ENCODE peak calls at places on chromosomes 12 and 14, in six cellular contexts. S, I, X, H, K and J are unnamed samples.
A peak's percentile ranks its signal among the peaks of the same experiment; 100 is the strongest.

GRCh38 chr14:90663680-90664079 is 152.6 kb downstream of the TTC7B start:
- DNase-seq in S (no peak), I (no peak), K (no peak), H (no peak), X (no peak), J (no peak)

GRCh38 chr12:26334621-26335124 is 139.3 kb downstream of the SSPN start:
- DNase-seq in S (no peak), I (no peak), X (no peak), K (no peak), H (no peak), J (peak; percentile 30)

GRCh38 chr14:55724736-55725135 is 144.7 kb downstream of the KTN1 start:
- DNase-seq in H (no peak), I (no peak), K (no peak), S (no peak), X (no peak), J (no peak)

GRCh38 chr14:79587194-79587593 is 624.1 kb downstream of the DIO2 start:
- DNase-seq in X (no peak), H (no peak), K (no peak), S (no peak), I (peak; percentile 50), J (no peak)

GRCh38 chr14:61388173-61388975 is 67.0 kb downstream of the PRKCH start:
- DNase-seq in K (peak; percentile 86), S (no peak), H (no peak), I (peak; percentile 69), X (no peak), J (no peak)

GRCh38 chr14:23660290-23661226 is 24.4 kb downstream of the DHRS2 start:
- DNase-seq in S (no peak), I (no peak), H (no peak), K (no peak), X (no peak), J (no peak)

GRCh38 chr14:90814806-90815566 is 1.2 kb downstream of the TTC7B start:
- DNase-seq in K (no peak), X (no peak), I (no peak), S (no peak), H (no peak), J (no peak)

GRCh38 chr14:77622562-77622961 is 6.1 kb upstream of the SPTLC2 start:
- DNase-seq in X (no peak), H (no peak), S (no peak), I (no peak), K (no peak), J (no peak)

GRCh38 chr14:38210168-38210567 is 2.5 kb downstream of the SSTR1 start:
- DNase-seq in S (no peak), I (peak; percentile 70), X (no peak), H (no peak), K (no peak), J (no peak)

GRCh38 chr12:1013618-1014489 is 22.8 kb downstream of the ERC1 start:
- DNase-seq in X (no peak), H (no peak), S (no peak), K (no peak), I (peak; percentile 64), J (no peak)

GRCh38 chr12:95215925-95216324 is 1.3 kb downstream of the FGD6 start:
- DNase-seq in H (no peak), K (no peak), S (peak; percentile 41), I (peak; percentile 78), X (peak; percentile 30), J (peak; percentile 31)

GRCh38 chr12:53195516-53196420 is 11.3 kb downstream of the ITGB7 start:
- DNase-seq in S (no peak), K (no peak), X (no peak), H (no peak), I (no peak), J (no peak)

GRCh38 chr14:96268426-96269358 is 12.7 kb downstream of the BDKRB1 start:
- DNase-seq in H (no peak), S (peak; percentile 82), I (no peak), K (no peak), X (no peak), J (peak; percentile 54)

GRCh38 chr14:37583358-37584210 is 11.5 kb downstream of the FOXA1 start:
- DNase-seq in S (no peak), K (no peak), I (no peak), H (no peak), X (peak; percentile 54), J (no peak)

GRCh38 chr12:26273811-26274210 is 78.4 kb downstream of the SSPN start:
- DNase-seq in S (no peak), X (no peak), I (no peak), K (no peak), H (peak; percentile 15), J (peak; percentile 90)

GRCh38 chr12:98894412-98895085 is 249.5 kb downstream of the APAF1 start:
- DNase-seq in S (no peak), I (no peak), X (no peak), H (no peak), K (no peak), J (no peak)

GRCh38 chr12:29762637-29763300 is 21.0 kb downstream of the TMTC1 start:
- DNase-seq in H (no peak), K (no peak), S (no peak), X (no peak), I (no peak), J (no peak)

GRCh38 chr12:4240161-4240783 is 33.3 kb upstream of the CCND2 start:
- DNase-seq in I (no peak), S (no peak), X (no peak), K (no peak), H (no peak), J (peak; percentile 57)

GRCh38 chr12:56488041-56488955 is at the start of gene GLS2:
- DNase-seq in S (peak; percentile 69), X (peak; percentile 76), K (peak; percentile 53), H (peak; percentile 58), I (peak; percentile 75), J (no peak)

GRCh38 chr14:49401373-49401772 is 184.8 kb downstream of the RPS29 start:
- DNase-seq in X (no peak), S (no peak), K (no peak), I (no peak), H (no peak), J (no peak)

GRCh38 chr12:24378548-24379011 is 429.1 kb upstream of the SOX5 start:
- DNase-seq in H (no peak), X (no peak), I (no peak), S (no peak), K (no peak), J (no peak)

GRCh38 chr12:39490500-39491276 is 47.8 kb upstream of the KIF21A start:
- DNase-seq in S (no peak), K (no peak), H (no peak), X (no peak), I (no peak), J (no peak)

GRCh38 chr12:50538178-50538577 is 33.4 kb downstream of the DIP2B start:
- DNase-seq in K (no peak), I (no peak), S (no peak), X (no peak), H (no peak), J (no peak)

GRCh38 chr12:50536831-50537537 is 32.2 kb downstream of the DIP2B start:
- DNase-seq in X (no peak), K (no peak), H (no peak), S (no peak), I (no peak), J (no peak)

GRCh38 chr12:50541139-50541538 is 36.4 kb downstream of the DIP2B start:
- DNase-seq in H (no peak), K (no peak), X (no peak), S (no peak), I (no peak), J (no peak)

GRCh38 chr12:50533971-50534370 is 29.2 kb downstream of the DIP2B start:
- DNase-seq in K (no peak), S (no peak), H (no peak), I (no peak), X (no peak), J (no peak)

GRCh38 chr12:50537538-50537919 is 32.7 kb downstream of the DIP2B start:
- DNase-seq in H (no peak), K (no peak), S (peak; percentile 30), I (no peak), X (no peak), J (no peak)
- TF ChIP-seq MYC in H (no peak), K (no peak), S (no peak), I (no peak), X (no peak), J (no peak)

GRCh38 chr12:115973968-115974765 is 303.3 kb downstream of the MED13L start:
- DNase-seq in H (no peak), S (no peak), X (no peak), K (no peak), I (peak; percentile 58), J (no peak)
- TF ChIP-seq CTCF in H (no peak), S (no peak), X (no peak), K (no peak), I (no peak), J (no peak)

GRCh38 chr14:100859781-100860180 is 33.9 kb downstream of the MEG3 start:
- DNase-seq in I (no peak), X (no peak), K (no peak), S (no peak), H (no peak), J (no peak)

GRCh38 chr14:100858838-100859220 is 32.9 kb downstream of the MEG3 start:
- DNase-seq in H (no peak), I (no peak), K (no peak), X (no peak), S (no peak), J (no peak)

GRCh38 chr14:100856056-100856950 is 30.4 kb downstream of the MEG3 start:
- DNase-seq in H (no peak), K (no peak), I (no peak), X (no peak), S (no peak), J (no peak)

GRCh38 chr14:100857196-100857922 is 31.4 kb downstream of the MEG3 start:
- DNase-seq in X (no peak), H (no peak), K (no peak), I (no peak), S (no peak), J (no peak)

GRCh38 chr14:100857923-100858837 is 32.3 kb downstream of the MEG3 start:
- DNase-seq in K (no peak), I (no peak), S (no peak), X (no peak), H (no peak), J (no peak)
- TF ChIP-seq POLR2A in K (no peak), I (no peak), S (no peak), X (no peak), H (no peak), J (no peak)

DNA sequence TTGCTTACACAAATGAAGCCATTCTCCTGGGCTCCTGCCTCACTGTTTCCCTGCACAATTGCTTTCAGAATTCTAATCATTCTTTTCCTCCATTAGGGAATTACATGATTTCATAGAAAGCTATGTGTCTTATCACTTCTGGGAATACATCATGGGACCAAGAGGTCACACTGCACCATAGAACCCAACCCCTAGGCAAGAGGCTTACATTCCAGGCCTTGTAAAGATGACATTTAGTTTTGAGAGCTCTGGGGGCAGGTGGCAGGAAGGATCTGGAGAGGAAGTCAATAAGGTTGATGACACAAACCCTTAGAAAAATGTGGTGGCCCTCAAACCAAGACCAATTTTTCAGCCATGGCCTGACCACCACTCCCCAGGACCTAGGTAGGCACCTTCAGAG is 57.1 kb downstream of the NUAK1 start:
- DNase-seq in H (no peak), S (no peak), I (no peak), X (peak; percentile 54), K (no peak), J (no peak)
- TF ChIP-seq MYC in H (no peak), S (no peak), I (no peak), X (no peak), K (no peak), J (no peak)